ENCODE peak calls at places on chromosomes 16 and 17, in seven cellular contexts. X, K, A, Z, T, M and C are unnamed samples.

GRCh38 chr16:2035431-2036199 is 8.9 kb downstream of the NHERF2 start:
- DNase-seq in X (peak; percentile 39), K (no peak), A (no peak), Z (no peak), T (peak; percentile 77), M (no peak), C (peak; percentile 88)

GRCh38 chr17:79905832-79906231 is 66.6 kb upstream of the CBX4 start:
- DNase-seq in X (no peak), K (no peak), A (no peak), Z (no peak), T (no peak), M (no peak), C (peak; percentile 22)

GRCh38 chr17:69093279-69093789 is 32.6 kb upstream of the ABCA9 start:
- DNase-seq in X (no peak), K (no peak), A (no peak), Z (no peak), T (no peak), M (no peak), C (no peak)

GRCh38 chr16:86836503-86837125 is 258.3 kb downstream of the FOXL1 start:
- DNase-seq in X (no peak), K (no peak), A (no peak), Z (peak; percentile 87), T (peak; percentile 93), M (no peak), C (peak; percentile 86)

GRCh38 chr16:3458278-3458851 is 14.9 kb downstream of the NAA60 start:
- DNase-seq in X (no peak), K (no peak), A (no peak), Z (no peak), T (peak; percentile 49), M (no peak), C (peak; percentile 67)

GRCh38 chr17:74296548-74296936 is 22.5 kb downstream of the DNAI2 start:
- DNase-seq in X (no peak), K (no peak), A (no peak), Z (no peak), T (peak; percentile 38), M (no peak), C (peak; percentile 62)

GRCh38 chr16:59950431-59950830 is 1216.3 kb upstream of the GOT2 start:
- DNase-seq in X (no peak), K (no peak), A (no peak), Z (no peak), T (no peak), M (no peak), C (no peak)

GRCh38 chr16:5315914-5316313 is 218.3 kb upstream of the EEF2KMT start:
- DNase-seq in X (no peak), K (no peak), A (no peak), Z (no peak), T (no peak), M (no peak), C (no peak)

GRCh38 chr16:66483689-66484452 is 56.8 kb downstream of the BEAN1 start:
- DNase-seq in X (peak; percentile 67), K (peak; percentile 80), A (peak; percentile 71), Z (no peak), T (peak; percentile 63), M (peak; percentile 36), C (peak; percentile 79)

GRCh38 chr17:69961488-69962145 is 113.4 kb upstream of the KCNJ16 start:
- DNase-seq in X (no peak), K (no peak), A (no peak), Z (no peak), T (peak; percentile 47), M (no peak), C (no peak)

GRCh38 chr16:86982347-86982596 is 334.9 kb downstream of the C16orf95 start:
- DNase-seq in X (no peak), K (peak; percentile 25), A (no peak), Z (no peak), T (no peak), M (no peak), C (no peak)

GRCh38 chr17:81635973-81636504 is 873 bp downstream of the NPLOC4 start:
- DNase-seq in X (no peak), K (no peak), A (no peak), Z (no peak), T (peak; percentile 60), M (no peak), C (peak; percentile 83)

GRCh38 chr17:21232033-21232749 is 18.2 kb upstream of the TMEM11 start:
- DNase-seq in X (no peak), K (no peak), A (no peak), Z (no peak), T (no peak), M (no peak), C (no peak)

GRCh38 chr17:72516772-72517399 is 396.1 kb downstream of the SOX9 start:
- DNase-seq in X (no peak), K (no peak), A (no peak), Z (no peak), T (no peak), M (no peak), C (peak; percentile 12)

GRCh38 chr16:67027046-67027445 is 1.9 kb upstream of the CBFB start:
- DNase-seq in X (no peak), K (no peak), A (no peak), Z (no peak), T (no peak), M (no peak), C (no peak)

GRCh38 chr16:24991349-24991748 is 23.8 kb downstream of the ARHGAP17 start:
- DNase-seq in X (no peak), K (no peak), A (no peak), Z (no peak), T (no peak), M (no peak), C (no peak)

GRCh38 chr16:50153648-50154368 is 702 bp downstream of the TENT4B start:
- DNase-seq in X (no peak), K (no peak), A (no peak), Z (no peak), T (no peak), M (peak; percentile 60), C (peak; percentile 56)

GRCh38 chr16:4694664-4695451 is 1.5 kb downstream of the NUDT16L1 start:
- DNase-seq in X (no peak), K (no peak), A (no peak), Z (no peak), T (no peak), M (no peak), C (peak; percentile 44)

GRCh38 chr16:89060207-89060794 is 33.4 kb upstream of the ACSF3 start:
- DNase-seq in X (no peak), K (no peak), A (no peak), Z (no peak), T (no peak), M (no peak), C (no peak)

GRCh38 chr17:48484850-48485249 is 46.0 kb downstream of the HOXB1 start:
- DNase-seq in X (no peak), K (no peak), A (no peak), Z (no peak), T (peak; percentile 77), M (no peak), C (peak; percentile 78)

GRCh38 chr16:75081179-75081859 is 35.3 kb downstream of the LDHD start:
- DNase-seq in X (no peak), K (no peak), A (no peak), Z (no peak), T (no peak), M (no peak), C (no peak)

GRCh38 chr17:7261377-7262191 is 694 bp downstream of the CLDN7 start:
- DNase-seq in X (no peak), K (no peak), A (no peak), Z (no peak), T (no peak), M (no peak), C (peak; percentile 31)

GRCh38 chr17:55320594-55321506 is 56.1 kb downstream of the HLF start:
- DNase-seq in X (no peak), K (peak; percentile 82), A (no peak), Z (no peak), T (no peak), M (no peak), C (no peak)

GRCh38 chr17:5329784-5330557 is 47.9 kb downstream of the RABEP1 start:
- DNase-seq in X (no peak), K (no peak), A (no peak), Z (no peak), T (peak; percentile 11), M (no peak), C (peak; percentile 45)